ENCODE peak calls at places on chromosomes 6 and 20, in nine cellular contexts. One of them, this sample, is unnamed.

GRCh38 chr20:4406627-4407026 is 315.1 kb upstream of the PRND start:
- DNase-seq in cardiac fibroblast: peak
- DNase-seq in brain microvascular endothelial cell: peak
- DNase-seq in OCI-LY7: no peak
- DNase-seq in AG04449: peak
- DNase-seq in left ventricle myocardium inferior: no peak
- DNase-seq in fibroblast of mammary gland: peak
- DNase-seq in A549: no peak
- DNase-seq in WERI-Rb-1: no peak
- DNase-seq in this sample: peak

GRCh38 chr6:49430866-49431265 is 32.2 kb downstream of the MMUT start:
- DNase-seq in cardiac fibroblast: no peak
- DNase-seq in brain microvascular endothelial cell: no peak
- DNase-seq in OCI-LY7: no peak
- DNase-seq in AG04449: no peak
- DNase-seq in left ventricle myocardium inferior: no peak
- DNase-seq in fibroblast of mammary gland: no peak
- DNase-seq in A549: no peak
- DNase-seq in WERI-Rb-1: no peak
- DNase-seq in this sample: no peak

GRCh38 chr20:31923388-31924271 is 28.2 kb downstream of the PDRG1 start:
- DNase-seq in cardiac fibroblast: no peak
- DNase-seq in brain microvascular endothelial cell: no peak
- DNase-seq in OCI-LY7: no peak
- DNase-seq in AG04449: no peak
- DNase-seq in left ventricle myocardium inferior: no peak
- DNase-seq in fibroblast of mammary gland: no peak
- DNase-seq in A549: no peak
- DNase-seq in WERI-Rb-1: no peak
- DNase-seq in this sample: peak

GRCh38 chr6:84422380-84422968 is 195.0 kb upstream of the CEP162 start:
- DNase-seq in cardiac fibroblast: peak
- DNase-seq in brain microvascular endothelial cell: peak
- DNase-seq in OCI-LY7: no peak
- DNase-seq in AG04449: no peak
- DNase-seq in left ventricle myocardium inferior: peak
- DNase-seq in fibroblast of mammary gland: peak
- DNase-seq in A549: peak
- DNase-seq in WERI-Rb-1: peak
- DNase-seq in this sample: peak

GRCh38 chr6:26223677-26224546 is 136.7 kb downstream of the HFE start:
- DNase-seq in cardiac fibroblast: peak
- DNase-seq in brain microvascular endothelial cell: peak
- DNase-seq in OCI-LY7: no peak
- DNase-seq in AG04449: no peak
- DNase-seq in left ventricle myocardium inferior: peak
- DNase-seq in fibroblast of mammary gland: peak
- DNase-seq in A549: peak
- DNase-seq in WERI-Rb-1: no peak
- DNase-seq in this sample: peak

GRCh38 chr20:35320396-35321126 is 28.3 kb upstream of the FAM83C start:
- DNase-seq in cardiac fibroblast: peak
- DNase-seq in brain microvascular endothelial cell: peak
- DNase-seq in OCI-LY7: no peak
- DNase-seq in AG04449: peak
- DNase-seq in left ventricle myocardium inferior: no peak
- DNase-seq in fibroblast of mammary gland: peak
- DNase-seq in A549: peak
- DNase-seq in WERI-Rb-1: no peak
- DNase-seq in this sample: peak

GRCh38 chr6:27311806-27312145 is 297 bp downstream of the POM121L2 start:
- DNase-seq in cardiac fibroblast: no peak
- DNase-seq in brain microvascular endothelial cell: no peak
- DNase-seq in OCI-LY7: no peak
- DNase-seq in AG04449: no peak
- DNase-seq in left ventricle myocardium inferior: no peak
- DNase-seq in fibroblast of mammary gland: no peak
- DNase-seq in A549: no peak
- DNase-seq in WERI-Rb-1: no peak
- DNase-seq in this sample: no peak

GRCh38 chr20:63580796-63581461 is 6.9 kb upstream of the HELZ2 start:
- DNase-seq in cardiac fibroblast: peak
- DNase-seq in brain microvascular endothelial cell: peak
- DNase-seq in OCI-LY7: peak
- DNase-seq in AG04449: no peak
- DNase-seq in left ventricle myocardium inferior: no peak
- DNase-seq in fibroblast of mammary gland: peak
- DNase-seq in A549: peak
- DNase-seq in WERI-Rb-1: peak
- DNase-seq in this sample: peak

GRCh38 chr20:16904751-16905150 is 156.6 kb downstream of the OTOR start:
- DNase-seq in cardiac fibroblast: no peak
- DNase-seq in brain microvascular endothelial cell: no peak
- DNase-seq in OCI-LY7: no peak
- DNase-seq in AG04449: no peak
- DNase-seq in left ventricle myocardium inferior: no peak
- DNase-seq in fibroblast of mammary gland: no peak
- DNase-seq in A549: peak
- DNase-seq in WERI-Rb-1: no peak
- DNase-seq in this sample: no peak

GRCh38 chr20:16898433-16898832 is 150.3 kb downstream of the OTOR start:
- DNase-seq in cardiac fibroblast: peak
- DNase-seq in brain microvascular endothelial cell: peak
- DNase-seq in OCI-LY7: no peak
- DNase-seq in AG04449: no peak
- DNase-seq in left ventricle myocardium inferior: no peak
- DNase-seq in fibroblast of mammary gland: peak
- DNase-seq in A549: no peak
- DNase-seq in WERI-Rb-1: no peak
- DNase-seq in this sample: no peak

DNA sequence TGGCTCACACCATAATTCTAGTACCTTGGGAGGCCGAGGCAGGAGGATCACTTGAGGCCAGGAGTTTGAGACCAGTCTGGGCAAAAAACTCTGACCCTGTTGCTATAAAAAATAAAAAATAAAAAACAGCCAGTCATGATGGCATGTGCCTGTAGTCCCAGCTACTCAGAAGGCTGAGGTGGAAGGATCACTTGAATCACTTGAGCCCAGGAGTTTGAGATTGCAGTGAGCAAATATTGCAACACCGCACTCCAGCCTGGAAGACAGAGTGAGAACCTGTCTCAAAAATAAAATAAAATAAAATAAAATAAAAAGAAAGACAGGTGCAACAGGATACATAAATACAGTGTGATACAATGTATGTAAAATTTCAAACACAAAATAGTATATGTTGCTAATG is 154.5 kb downstream of the OTOR start:
- DNase-seq in cardiac fibroblast: no peak
- DNase-seq in brain microvascular endothelial cell: no peak
- DNase-seq in OCI-LY7: no peak
- DNase-seq in AG04449: no peak
- DNase-seq in left ventricle myocardium inferior: no peak
- DNase-seq in fibroblast of mammary gland: no peak
- DNase-seq in A549: no peak
- DNase-seq in WERI-Rb-1: no peak
- DNase-seq in this sample: no peak
- H3K4me3 ChIP-seq in cardiac fibroblast: no peak
- H3K4me3 ChIP-seq in brain microvascular endothelial cell: no peak
- H3K4me3 ChIP-seq in OCI-LY7: no peak
- H3K4me3 ChIP-seq in AG04449: no peak
- H3K4me3 ChIP-seq in left ventricle myocardium inferior: no peak
- H3K4me3 ChIP-seq in fibroblast of mammary gland: no peak
- H3K4me3 ChIP-seq in A549: no peak
- H3K4me3 ChIP-seq in WERI-Rb-1: no peak
- H3K4me3 ChIP-seq in this sample: no peak

DNA sequence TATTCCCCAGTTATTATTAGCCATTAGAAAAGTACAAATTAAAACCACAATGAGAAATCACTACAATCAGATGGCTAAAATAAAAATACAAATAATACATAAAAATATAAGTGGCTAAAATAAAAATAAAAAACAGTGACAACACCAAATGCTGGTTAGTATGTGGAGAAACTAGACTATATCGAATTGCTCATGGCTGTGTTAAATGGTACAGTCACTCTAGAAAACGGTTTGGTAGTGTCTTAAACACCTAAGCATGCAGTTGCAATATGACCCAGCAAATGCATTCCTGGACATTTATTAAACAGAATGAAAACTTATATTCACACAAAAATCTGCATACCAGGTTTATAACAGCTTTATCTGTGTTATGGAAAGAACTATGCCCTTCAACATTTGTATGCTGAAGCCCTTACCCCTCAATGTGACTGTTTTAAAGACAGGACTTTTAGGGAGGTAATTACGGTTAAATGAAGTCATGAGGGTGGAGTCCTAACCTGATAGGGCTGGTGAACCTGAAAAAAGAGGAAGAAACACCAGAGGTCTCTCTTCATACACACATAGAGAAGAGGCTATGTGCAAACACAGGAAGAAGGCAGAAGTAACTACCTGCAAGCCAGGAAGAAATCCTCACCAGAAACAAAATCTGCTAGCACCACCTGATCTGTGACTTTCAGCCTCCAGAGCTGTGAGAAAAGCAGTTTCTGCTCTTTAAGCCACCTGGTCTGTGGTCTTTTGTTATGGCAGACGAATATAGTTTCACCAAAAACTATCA is 84.9 kb downstream of the ASCC3 start:
- DNase-seq in cardiac fibroblast: no peak
- DNase-seq in brain microvascular endothelial cell: no peak
- DNase-seq in OCI-LY7: peak
- DNase-seq in AG04449: no peak
- DNase-seq in left ventricle myocardium inferior: no peak
- DNase-seq in fibroblast of mammary gland: no peak
- DNase-seq in A549: no peak
- DNase-seq in WERI-Rb-1: no peak
- DNase-seq in this sample: no peak
- TF ChIP-seq CTCF in cardiac fibroblast: no peak
- TF ChIP-seq CTCF in brain microvascular endothelial cell: no peak
- TF ChIP-seq CTCF in OCI-LY7: peak
- TF ChIP-seq CTCF in AG04449: no peak
- TF ChIP-seq CTCF in left ventricle myocardium inferior: no peak
- TF ChIP-seq CTCF in fibroblast of mammary gland: no peak
- TF ChIP-seq CTCF in A549: no peak
- TF ChIP-seq CTCF in WERI-Rb-1: no peak
- TF ChIP-seq CTCF in this sample: no peak

GRCh38 chr20:57622579-57623381 is 2.6 kb upstream of the ZBP1 start:
- DNase-seq in cardiac fibroblast: peak
- DNase-seq in brain microvascular endothelial cell: peak
- DNase-seq in OCI-LY7: peak
- DNase-seq in AG04449: no peak
- DNase-seq in left ventricle myocardium inferior: peak
- DNase-seq in fibroblast of mammary gland: peak
- DNase-seq in A549: peak
- DNase-seq in WERI-Rb-1: peak
- DNase-seq in this sample: peak

GRCh38 chr20:57620274-57620990 is at the start of gene ZBP1:
- DNase-seq in cardiac fibroblast: no peak
- DNase-seq in brain microvascular endothelial cell: no peak
- DNase-seq in OCI-LY7: peak
- DNase-seq in AG04449: no peak
- DNase-seq in left ventricle myocardium inferior: no peak
- DNase-seq in fibroblast of mammary gland: no peak
- DNase-seq in A549: no peak
- DNase-seq in WERI-Rb-1: no peak
- DNase-seq in this sample: no peak

GRCh38 chr20:57620999-57621398 is 773 bp upstream of the ZBP1 start:
- DNase-seq in cardiac fibroblast: no peak
- DNase-seq in brain microvascular endothelial cell: no peak
- DNase-seq in OCI-LY7: peak
- DNase-seq in AG04449: no peak
- DNase-seq in left ventricle myocardium inferior: no peak
- DNase-seq in fibroblast of mammary gland: no peak
- DNase-seq in A549: no peak
- DNase-seq in WERI-Rb-1: no peak
- DNase-seq in this sample: no peak

GRCh38 chr20:57621426-57622200 is 1.4 kb upstream of the ZBP1 start:
- DNase-seq in cardiac fibroblast: no peak
- DNase-seq in brain microvascular endothelial cell: no peak
- DNase-seq in OCI-LY7: no peak
- DNase-seq in AG04449: no peak
- DNase-seq in left ventricle myocardium inferior: no peak
- DNase-seq in fibroblast of mammary gland: no peak
- DNase-seq in A549: no peak
- DNase-seq in WERI-Rb-1: no peak
- DNase-seq in this sample: no peak

DNA sequence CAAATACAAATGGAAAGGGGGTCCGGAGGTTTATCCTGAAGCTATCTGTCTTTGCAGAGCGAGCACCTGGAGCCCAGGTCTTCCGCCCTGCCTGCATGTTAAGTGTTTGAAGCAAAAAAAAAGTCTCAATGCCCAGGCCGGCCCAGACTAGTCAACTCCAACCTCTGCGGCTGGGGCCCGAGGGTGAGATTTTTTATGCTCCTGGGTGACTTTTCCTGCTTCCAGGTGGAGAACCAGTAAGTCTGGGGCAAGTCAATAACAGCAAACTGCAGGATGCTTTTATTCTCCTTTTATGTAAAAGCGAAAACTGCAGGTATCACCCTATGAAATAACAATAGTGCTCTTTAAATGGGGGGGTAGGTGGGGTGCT is 2.0 kb upstream of the ZBP1 start:
- DNase-seq in cardiac fibroblast: no peak
- DNase-seq in brain microvascular endothelial cell: no peak
- DNase-seq in OCI-LY7: no peak
- DNase-seq in AG04449: no peak
- DNase-seq in left ventricle myocardium inferior: no peak
- DNase-seq in fibroblast of mammary gland: no peak
- DNase-seq in A549: no peak
- DNase-seq in WERI-Rb-1: no peak
- DNase-seq in this sample: no peak
- H3K4me3 ChIP-seq in cardiac fibroblast: no peak
- H3K4me3 ChIP-seq in brain microvascular endothelial cell: no peak
- H3K4me3 ChIP-seq in OCI-LY7: no peak
- H3K4me3 ChIP-seq in AG04449: no peak
- H3K4me3 ChIP-seq in left ventricle myocardium inferior: no peak
- H3K4me3 ChIP-seq in fibroblast of mammary gland: no peak
- H3K4me3 ChIP-seq in A549: no peak
- H3K4me3 ChIP-seq in WERI-Rb-1: no peak
- H3K4me3 ChIP-seq in this sample: no peak

GRCh38 chr6:100658486-100658885 is 193.8 kb upstream of the SIM1 start:
- DNase-seq in cardiac fibroblast: no peak
- DNase-seq in brain microvascular endothelial cell: no peak
- DNase-seq in OCI-LY7: no peak
- DNase-seq in AG04449: no peak
- DNase-seq in left ventricle myocardium inferior: no peak
- DNase-seq in fibroblast of mammary gland: no peak
- DNase-seq in A549: no peak
- DNase-seq in WERI-Rb-1: no peak
- DNase-seq in this sample: no peak

GRCh38 chr6:100663219-100663863 is 198.6 kb upstream of the SIM1 start:
- DNase-seq in cardiac fibroblast: peak
- DNase-seq in brain microvascular endothelial cell: peak
- DNase-seq in OCI-LY7: no peak
- DNase-seq in AG04449: peak
- DNase-seq in left ventricle myocardium inferior: no peak
- DNase-seq in fibroblast of mammary gland: peak
- DNase-seq in A549: peak
- DNase-seq in WERI-Rb-1: no peak
- DNase-seq in this sample: peak

DNA sequence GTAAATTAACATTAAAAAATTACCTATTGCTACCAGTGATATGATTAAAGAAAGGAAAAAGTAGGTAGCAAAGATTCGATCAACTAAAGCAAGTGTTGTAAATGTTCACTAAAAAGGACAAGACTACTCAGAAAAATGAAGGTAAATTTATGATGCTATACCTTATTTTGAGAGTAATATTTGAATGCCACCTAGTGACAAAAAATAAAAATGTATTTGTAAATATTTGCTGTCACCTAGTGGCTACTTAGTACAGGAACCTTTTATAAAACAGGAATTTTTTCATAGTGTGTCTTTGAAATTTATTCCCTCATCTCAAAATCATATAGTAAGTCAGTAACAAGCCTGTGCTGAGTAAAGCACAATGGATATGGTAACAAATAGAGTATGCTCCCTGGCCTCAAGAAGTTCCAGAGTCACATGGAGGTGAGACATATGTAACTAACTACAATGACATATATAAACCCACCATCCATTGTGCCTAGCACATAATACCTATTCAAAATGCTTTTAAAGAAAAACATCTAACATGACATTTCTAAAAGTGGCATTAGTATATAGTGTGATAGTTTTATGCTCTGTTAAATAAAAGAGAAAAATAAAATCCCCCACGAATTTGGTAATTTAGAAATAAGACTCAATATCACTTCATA is 193.1 kb upstream of the SIM1 start:
- DNase-seq in cardiac fibroblast: peak
- DNase-seq in brain microvascular endothelial cell: no peak
- DNase-seq in OCI-LY7: peak
- DNase-seq in AG04449: no peak
- DNase-seq in left ventricle myocardium inferior: no peak
- DNase-seq in fibroblast of mammary gland: peak
- DNase-seq in A549: peak
- DNase-seq in WERI-Rb-1: no peak
- DNase-seq in this sample: peak
- TF ChIP-seq CTCF in cardiac fibroblast: peak
- TF ChIP-seq CTCF in brain microvascular endothelial cell: peak
- TF ChIP-seq CTCF in OCI-LY7: peak
- TF ChIP-seq CTCF in AG04449: peak
- TF ChIP-seq CTCF in left ventricle myocardium inferior: peak
- TF ChIP-seq CTCF in fibroblast of mammary gland: peak
- TF ChIP-seq CTCF in A549: peak
- TF ChIP-seq CTCF in WERI-Rb-1: peak
- TF ChIP-seq CTCF in this sample: peak